ENCODE peak calls at places on chromosome X, in eight cellular contexts. E is heart right ventricle; R is uterus; C is mesendoderm; M is right lobe of liver; P is OCI-LY7; B is CD4-positive, CD25-positive, alpha-beta regulatory T cell; W is breast epithelium. Z is an unnamed sample.

GRCh38 chrX:139766545-139766983 is 58.6 kb upstream of the MCF2 start:
- DNase-seq in E (no peak), R (no peak), C (no peak), M (no peak), P (no peak), B (no peak), W (no peak), Z (no peak)

GRCh38 chrX:18755651-18756050 is 48.2 kb downstream of the PPEF1 start:
- DNase-seq in E (no peak), R (no peak), C (no peak), M (no peak), P (no peak), B (no peak), W (no peak), Z (no peak)

GRCh38 chrX:9907645-9908387 is 59.3 kb upstream of the CLDN34 start:
- DNase-seq in E (no peak), R (no peak), C (no peak), M (no peak), P (no peak), B (no peak), W (no peak), Z (no peak)

GRCh38 chrX:48972214-48973164 is 845 bp upstream of the KCND1 start:
- DNase-seq in E (no peak), R (peak; percentile 30), C (peak; percentile 74), M (no peak), P (no peak), B (no peak), W (no peak), Z (peak; percentile 9)

GRCh38 chrX:38699116-38699515 is 102.1 kb upstream of the MID1IP1 start:
- DNase-seq in E (no peak), R (no peak), C (no peak), M (no peak), P (no peak), B (no peak), W (no peak), Z (no peak)

GRCh38 chrX:18291006-18291545 is 63.4 kb downstream of the SCML2 start:
- DNase-seq in E (no peak), R (no peak), C (no peak), M (no peak), P (no peak), B (no peak), W (no peak), Z (no peak)

GRCh38 chrX:35351212-35351611 is 408.6 kb downstream of the FAM47B start:
- DNase-seq in E (no peak), R (no peak), C (no peak), M (no peak), P (no peak), B (no peak), W (no peak), Z (no peak)

GRCh38 chrX:10110984-10111363 is 45.8 kb upstream of the CLCN4 start:
- DNase-seq in E (no peak), R (no peak), C (no peak), M (no peak), P (no peak), B (peak; percentile 5), W (no peak), Z (peak; percentile 48)

GRCh38 chrX:103063191-103063845 is 653 bp downstream of the BEX1 start:
- DNase-seq in E (no peak), R (no peak), C (peak; percentile 74), M (no peak), P (no peak), B (no peak), W (no peak), Z (no peak)

GRCh38 chrX:126658447-126658846 is 105.8 kb upstream of the DCAF12L1 start:
- DNase-seq in E (no peak), R (no peak), C (no peak), M (no peak), P (no peak), B (no peak), W (no peak), Z (no peak)

GRCh38 chrX:97238632-97239031 is 354.9 kb downstream of the RPA4 start:
- DNase-seq in E (no peak), R (no peak), C (peak; percentile 38), M (no peak), P (no peak), B (no peak), W (no peak), Z (no peak)

GRCh38 chrX:77009691-77010090 is 437.5 kb upstream of the FGF16 start:
- DNase-seq in E (no peak), R (no peak), C (no peak), M (no peak), P (no peak), B (no peak), W (no peak), Z (no peak)

GRCh38 chrX:37367946-37368345 is 18.8 kb downstream of the PRRG1 start:
- DNase-seq in E (no peak), R (no peak), C (no peak), M (no peak), P (no peak), B (no peak), W (no peak), Z (no peak)

DNA sequence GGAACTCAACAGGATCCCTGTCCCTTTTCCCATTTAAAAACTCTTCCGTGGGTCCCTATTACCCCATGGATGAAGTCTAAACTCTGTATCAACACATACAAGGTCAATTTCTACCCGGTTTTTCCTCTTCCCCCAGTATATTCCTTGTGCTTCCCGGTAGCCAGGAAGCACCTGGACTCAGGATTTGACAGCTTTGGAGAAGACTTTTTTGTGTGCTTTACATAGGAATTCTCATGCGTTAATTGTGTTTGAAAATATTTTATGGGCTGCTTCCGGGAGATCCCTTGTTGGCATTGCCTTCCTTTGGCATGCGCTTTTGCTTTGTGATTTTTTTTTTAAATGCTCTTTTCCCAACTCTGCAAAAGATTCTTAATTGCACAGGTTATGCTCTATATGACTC is 7.2 kb downstream of the SMS start:
- DNase-seq in E (no peak), R (no peak), C (no peak), M (no peak), P (no peak), B (no peak), W (no peak), Z (no peak)
- H3K4me1 ChIP-seq in E (peaks cover 63% of the 10 kb centered on the region), R (no peaks in the 10 kb centered on the region), C (peaks cover 3% of the 10 kb centered on the region), M (no peaks in the 10 kb centered on the region), P (peaks cover 4% of the 10 kb centered on the region), B (peaks cover under 1% of the 10 kb centered on the region), W (no peaks in the 10 kb centered on the region), Z (peaks cover 3% of the 10 kb centered on the region)

GRCh38 chrX:47209508-47210238 is 8.8 kb upstream of the CDK16 start:
- DNase-seq in E (no peak), R (no peak), C (no peak), M (no peak), P (no peak), B (no peak), W (no peak), Z (no peak)

GRCh38 chrX:47208108-47208507 is 10.4 kb upstream of the CDK16 start:
- DNase-seq in E (no peak), R (no peak), C (no peak), M (no peak), P (no peak), B (no peak), W (no peak), Z (no peak)

GRCh38 chrX:47204970-47205369 is 11.3 kb downstream of the UBA1 start:
- DNase-seq in E (no peak), R (no peak), C (no peak), M (no peak), P (no peak), B (no peak), W (no peak), Z (no peak)

GRCh38 chrX:47202877-47203276 is 9.2 kb downstream of the UBA1 start:
- DNase-seq in E (no peak), R (no peak), C (no peak), M (no peak), P (no peak), B (no peak), W (no peak), Z (no peak)

DNA sequence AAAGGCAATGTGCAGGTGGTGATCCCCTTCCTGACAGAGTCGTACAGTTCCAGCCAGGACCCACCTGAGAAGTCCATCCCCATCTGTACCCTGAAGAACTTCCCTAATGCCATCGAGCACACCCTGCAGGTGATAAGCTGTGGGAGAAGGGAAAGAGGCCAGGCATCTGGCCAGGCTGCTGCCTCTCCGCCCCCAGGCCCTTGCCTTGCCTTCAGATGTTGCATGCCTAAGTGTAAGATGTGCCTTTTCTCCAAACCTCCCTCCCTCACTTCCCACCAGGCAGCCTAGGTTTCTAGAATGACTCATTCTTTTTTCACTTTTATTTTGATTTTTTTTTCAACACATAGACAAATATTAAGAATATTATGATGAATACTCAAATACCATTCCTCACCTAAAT is 12.2 kb upstream of the CDK16 start:
- DNase-seq in E (no peak), R (no peak), C (no peak), M (no peak), P (no peak), B (no peak), W (no peak), Z (no peak)
- H3K36me3 ChIP-seq in E (peaks cover 100% of the 10 kb centered on the region), R (no peaks in the 10 kb centered on the region), C (peaks cover 12% of the 10 kb centered on the region), M (peaks cover 3% of the 10 kb centered on the region), P (peaks cover 98% of the 10 kb centered on the region), B (peaks cover 87% of the 10 kb centered on the region), W (peaks cover 7% of the 10 kb centered on the region), Z (peaks cover 84% of the 10 kb centered on the region)

GRCh38 chrX:71099736-71100135 is 4.1 kb downstream of the FOXO4 start:
- DNase-seq in E (no peak), R (no peak), C (peak; percentile 44), M (no peak), P (no peak), B (no peak), W (no peak), Z (no peak)

GRCh38 chrX:71102292-71102691 is 4.2 kb downstream of the CXorf65 start:
- DNase-seq in E (no peak), R (no peak), C (no peak), M (no peak), P (no peak), B (no peak), W (no peak), Z (no peak)

GRCh38 chrX:71103110-71103983 is 3.2 kb downstream of the CXorf65 start:
- DNase-seq in E (peak; percentile 22), R (no peak), C (peak; percentile 88), M (no peak), P (peak; percentile 60), B (peak; percentile 39), W (no peak), Z (peak; percentile 51)

GRCh38 chrX:71098951-71099506 is 3.4 kb downstream of the FOXO4 start:
- DNase-seq in E (no peak), R (no peak), C (peak; percentile 62), M (no peak), P (no peak), B (no peak), W (no peak), Z (no peak)

GRCh38 chrX:71100581-71101505 is 5.2 kb downstream of the FOXO4 start:
- DNase-seq in E (no peak), R (no peak), C (no peak), M (no peak), P (no peak), B (no peak), W (no peak), Z (no peak)
- H3K27ac ChIP-seq in E (no peak overlapping the region), R (no peak overlapping the region), C (no peak overlapping the region), M (no peak overlapping the region), P (no peak overlapping the region), B (no peak overlapping the region), W (no peak overlapping the region), Z (no peak overlapping the region)

DNA sequence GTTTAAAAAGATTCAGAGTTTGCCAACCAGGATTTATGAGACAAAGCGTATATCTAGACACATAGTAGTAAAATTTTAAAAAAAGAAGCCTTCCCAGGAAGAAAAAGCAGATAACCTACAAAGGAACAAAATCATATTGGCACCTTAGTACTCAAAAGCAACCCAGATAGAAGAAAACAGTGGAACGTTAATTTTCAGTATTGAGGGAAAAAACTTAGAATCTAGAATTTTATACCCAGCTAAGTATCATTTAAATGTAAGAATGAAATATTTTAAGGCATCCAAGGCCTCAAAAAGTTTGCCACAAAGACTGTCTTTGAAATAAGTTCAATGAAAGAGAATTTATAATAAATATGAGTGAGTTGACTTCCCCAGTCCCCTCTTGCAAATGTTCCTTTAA is 96.5 kb upstream of the EOLA2 start:
- DNase-seq in E (no peak), R (no peak), C (no peak), M (no peak), P (no peak), B (no peak), W (no peak), Z (no peak)
- H3K4me1 ChIP-seq in E (no peaks in the 10 kb centered on the region), R (no peaks in the 10 kb centered on the region), C (no peaks in the 10 kb centered on the region), M (no peaks in the 10 kb centered on the region), P (no peaks in the 10 kb centered on the region), B (no peaks in the 10 kb centered on the region), W (no peaks in the 10 kb centered on the region), Z (no peaks in the 10 kb centered on the region)